ENCODE peak calls at places on chromosomes 11 and 22, in seven cellular contexts. One of them, this sample, is unnamed.

GRCh38 chr11:64298966-64299846 is 952 bp upstream of the CATSPERZ start:
- DNase-seq in brain microvascular endothelial cell: no peak
- DNase-seq in WTC11: peak; percentile 33
- DNase-seq in AG09309: no peak
- DNase-seq in coronary artery: no peak
- DNase-seq in CD4-positive, alpha-beta memory T cell: no peak
- DNase-seq in head of caudate nucleus: peak; percentile 86
- DNase-seq in this sample: no peak

GRCh38 chr11:60428517-60428916 is 855 bp upstream of the MS4A5 start:
- DNase-seq in brain microvascular endothelial cell: no peak
- DNase-seq in WTC11: no peak
- DNase-seq in AG09309: no peak
- DNase-seq in coronary artery: no peak
- DNase-seq in CD4-positive, alpha-beta memory T cell: no peak
- DNase-seq in head of caudate nucleus: no peak
- DNase-seq in this sample: no peak

GRCh38 chr11:16047073-16047472 is 309.3 kb downstream of the SOX6 start:
- DNase-seq in brain microvascular endothelial cell: no peak
- DNase-seq in WTC11: peak; percentile 23
- DNase-seq in AG09309: no peak
- DNase-seq in coronary artery: no peak
- DNase-seq in CD4-positive, alpha-beta memory T cell: no peak
- DNase-seq in head of caudate nucleus: no peak
- DNase-seq in this sample: no peak

GRCh38 chr11:115391598-115391997 is 112.6 kb downstream of the CADM1 start:
- DNase-seq in brain microvascular endothelial cell: no peak
- DNase-seq in WTC11: no peak
- DNase-seq in AG09309: no peak
- DNase-seq in coronary artery: no peak
- DNase-seq in CD4-positive, alpha-beta memory T cell: no peak
- DNase-seq in head of caudate nucleus: no peak
- DNase-seq in this sample: no peak

GRCh38 chr11:9092846-9093778 is 1.7 kb upstream of the SCUBE2 start:
- DNase-seq in brain microvascular endothelial cell: no peak
- DNase-seq in WTC11: no peak
- DNase-seq in AG09309: no peak
- DNase-seq in coronary artery: no peak
- DNase-seq in CD4-positive, alpha-beta memory T cell: no peak
- DNase-seq in head of caudate nucleus: no peak
- DNase-seq in this sample: no peak

GRCh38 chr11:102430158-102430836 is 22.3 kb downstream of the TMEM123 start:
- DNase-seq in brain microvascular endothelial cell: peak; percentile 5
- DNase-seq in WTC11: no peak
- DNase-seq in AG09309: no peak
- DNase-seq in coronary artery: no peak
- DNase-seq in CD4-positive, alpha-beta memory T cell: no peak
- DNase-seq in head of caudate nucleus: no peak
- DNase-seq in this sample: no peak

GRCh38 chr11:17272823-17273222 is 3.7 kb upstream of the NUCB2 start:
- DNase-seq in brain microvascular endothelial cell: no peak
- DNase-seq in WTC11: no peak
- DNase-seq in AG09309: no peak
- DNase-seq in coronary artery: no peak
- DNase-seq in CD4-positive, alpha-beta memory T cell: no peak
- DNase-seq in head of caudate nucleus: no peak
- DNase-seq in this sample: no peak

GRCh38 chr11:43936081-43936480 is 6.4 kb upstream of the C11orf96 start:
- DNase-seq in brain microvascular endothelial cell: no peak
- DNase-seq in WTC11: no peak
- DNase-seq in AG09309: no peak
- DNase-seq in coronary artery: no peak
- DNase-seq in CD4-positive, alpha-beta memory T cell: no peak
- DNase-seq in head of caudate nucleus: no peak
- DNase-seq in this sample: no peak

GRCh38 chr11:77377734-77378133 is 76.2 kb upstream of the GDPD4 start:
- DNase-seq in brain microvascular endothelial cell: no peak
- DNase-seq in WTC11: no peak
- DNase-seq in AG09309: no peak
- DNase-seq in coronary artery: no peak
- DNase-seq in CD4-positive, alpha-beta memory T cell: no peak
- DNase-seq in head of caudate nucleus: no peak
- DNase-seq in this sample: no peak

GRCh38 chr22:36419177-36419911 is 31.6 kb upstream of the MYH9 start:
- DNase-seq in brain microvascular endothelial cell: no peak
- DNase-seq in WTC11: no peak
- DNase-seq in AG09309: no peak
- DNase-seq in coronary artery: no peak
- DNase-seq in CD4-positive, alpha-beta memory T cell: no peak
- DNase-seq in head of caudate nucleus: peak; percentile 15
- DNase-seq in this sample: no peak

GRCh38 chr11:120601566-120601965 is 90.0 kb downstream of the GRIK4 start:
- DNase-seq in brain microvascular endothelial cell: peak; percentile 11
- DNase-seq in WTC11: no peak
- DNase-seq in AG09309: no peak
- DNase-seq in coronary artery: no peak
- DNase-seq in CD4-positive, alpha-beta memory T cell: no peak
- DNase-seq in head of caudate nucleus: no peak
- DNase-seq in this sample: no peak

GRCh38 chr11:1659478-1659877 is 29.9 kb downstream of the KRTAP5-5 start:
- DNase-seq in brain microvascular endothelial cell: no peak
- DNase-seq in WTC11: no peak
- DNase-seq in AG09309: no peak
- DNase-seq in coronary artery: peak; percentile 24
- DNase-seq in CD4-positive, alpha-beta memory T cell: no peak
- DNase-seq in head of caudate nucleus: no peak
- DNase-seq in this sample: peak; percentile 10

GRCh38 chr11:68840661-68841653 is 759 bp downstream of the CPT1A start:
- DNase-seq in brain microvascular endothelial cell: no peak
- DNase-seq in WTC11: peak; percentile 53
- DNase-seq in AG09309: no peak
- DNase-seq in coronary artery: no peak
- DNase-seq in CD4-positive, alpha-beta memory T cell: peak; percentile 12
- DNase-seq in head of caudate nucleus: peak; percentile 63
- DNase-seq in this sample: peak; percentile 48

GRCh38 chr11:64064374-64065140 is 28.8 kb downstream of the FLRT1 start:
- DNase-seq in brain microvascular endothelial cell: no peak
- DNase-seq in WTC11: no peak
- DNase-seq in AG09309: no peak
- DNase-seq in coronary artery: no peak
- DNase-seq in CD4-positive, alpha-beta memory T cell: no peak
- DNase-seq in head of caudate nucleus: no peak
- DNase-seq in this sample: no peak

This sample was measured in CD4-positive, CD25-positive, alpha-beta regulatory T cell.